ENCODE peak calls at places on chromosomes 13 and 19, in four cellular contexts. C, K, O and B are unnamed samples.

GRCh38 chr13:39196957-39197644 is 158.8 kb downstream of the NHLRC3 start:
- DNase-seq in K (no peak), O (no peak), C (no peak), B (no peak)

GRCh38 chr13:79392882-79393563 is 13.0 kb downstream of the RBM26 start:
- DNase-seq in C (no peak), K (no peak), O (no peak), B (no peak)

GRCh38 chr19:47494211-47494547 is 10.2 kb upstream of the KPTN start:
- DNase-seq in K (no peak), O (no peak), C (no peak), B (no peak)

GRCh38 chr19:15758379-15758778 is 20.6 kb downstream of the OR10H3 start:
- DNase-seq in K (no peak), O (no peak), C (no peak), B (no peak)

GRCh38 chr19:35107541-35107939 is 8.1 kb upstream of the FXYD3 start:
- DNase-seq in C (no peak), O (no peak), K (no peak), B (peak; percentile 62)

GRCh38 chr19:18414504-18415176 is 4.6 kb upstream of the SSBP4 start:
- DNase-seq in C (peak; percentile 37), K (no peak), O (peak; percentile 51), B (peak; percentile 67)

GRCh38 chr19:51138549-51138979 is 3.5 kb upstream of the SIGLEC7 start:
- DNase-seq in C (peak; percentile 65), K (peak; percentile 33), O (peak; percentile 81), B (peak; percentile 55)

GRCh38 chr19:45440873-45441654 is 17.3 kb upstream of the ERCC1 start:
- DNase-seq in O (no peak), K (peak; percentile 80), C (no peak), B (no peak)

GRCh38 chr13:20402881-20403280 is 122.8 kb downstream of the CRYL1 start:
- DNase-seq in C (no peak), K (no peak), O (no peak), B (no peak)

GRCh38 chr13:48600374-48601364 is 53.1 kb upstream of the CYSLTR2 start:
- DNase-seq in O (no peak), C (no peak), K (peak; percentile 59), B (no peak)

GRCh38 chr19:40154121-40154680 is 37.0 kb upstream of the MAP3K10 start:
- DNase-seq in O (no peak), K (no peak), C (no peak), B (no peak)

GRCh38 chr13:100175078-100175802 is 86.3 kb downstream of the PCCA start:
- DNase-seq in C (no peak), K (no peak), O (no peak), B (no peak)

GRCh38 chr13:30734434-30734833 is 909 bp upstream of the ALOX5AP start:
- DNase-seq in K (no peak), O (no peak), C (no peak), B (no peak)

GRCh38 chr19:51777570-51778460 is 16.8 kb downstream of the FPR2 start:
- DNase-seq in O (peak; percentile 78), K (peak; percentile 81), C (peak; percentile 78), B (peak; percentile 49)

GRCh38 chr19:3296034-3296433 is 70.3 kb upstream of the NFIC start:
- DNase-seq in O (no peak), K (no peak), C (no peak), B (no peak)

GRCh38 chr19:51546650-51547396 is 15.4 kb upstream of the SIGLEC6 start:
- DNase-seq in O (no peak), C (no peak), K (no peak), B (no peak)

GRCh38 chr19:14471436-14472187 is 3.5 kb downstream of the PTGER1 start:
- DNase-seq in K (no peak), O (no peak), C (peak; percentile 27), B (no peak)

GRCh38 chr19:40356681-40357595 is 8.4 kb downstream of the PLD3 start:
- DNase-seq in C (no peak), O (no peak), K (no peak), B (no peak)

GRCh38 chr19:16228637-16229321 is 31.1 kb downstream of the AP1M1 start:
- DNase-seq in O (no peak), K (no peak), C (no peak), B (no peak)

GRCh38 chr19:45340232-45340898 is at the start of gene KLC3:
- DNase-seq in K (peak; percentile 90), C (no peak), O (peak; percentile 59), B (peak; percentile 60)

GRCh38 chr19:13955662-13956364 is 3.5 kb downstream of the DCAF15 start:
- DNase-seq in K (no peak), C (no peak), O (no peak), B (no peak)